ENCODE peak calls at places on chromosomes 7 and 10, in seven cellular contexts. S is GM23338; P is A549; Y is heart right ventricle; M is fibroblast of lung; E is CD8-positive, alpha-beta memory T cell; F is GM23248. D is an unnamed sample.

GRCh38 chr10:86368987-86369386 is 2.4 kb upstream of the GRID1 start:
- DNase-seq in S (no peak), P (no peak), Y (no peak), M (no peak), E (no peak), F (no peak), D (no peak)

GRCh38 chr7:112411186-112411795 is 39.0 kb upstream of the IFRD1 start:
- DNase-seq in S (no peak), P (peak; percentile 51), Y (peak; percentile 24), M (peak; percentile 31), E (no peak), F (peak; percentile 77), D (peak; percentile 50)

GRCh38 chr7:1681581-1681980 is 11.5 kb downstream of the ELFN1 start:
- DNase-seq in S (no peak), P (no peak), Y (no peak), M (no peak), E (peak; percentile 23), F (no peak), D (no peak)

GRCh38 chr7:19377611-19378339 is 232.6 kb upstream of the FERD3L start:
- DNase-seq in S (no peak), P (no peak), Y (no peak), M (peak; percentile 83), E (no peak), F (peak; percentile 40), D (no peak)

GRCh38 chr7:7718461-7718860 is at the start of gene RPA3:
- DNase-seq in S (no peak), P (no peak), Y (no peak), M (no peak), E (no peak), F (no peak), D (no peak)

GRCh38 chr7:140534743-140535142 is 55.4 kb upstream of the MKRN1 start:
- DNase-seq in S (no peak), P (no peak), Y (peak; percentile 24), M (no peak), E (no peak), F (peak; percentile 26), D (no peak)

GRCh38 chr10:66827353-66827752 is 98.5 kb upstream of the LRRTM3 start:
- DNase-seq in S (no peak), P (no peak), Y (no peak), M (peak; percentile 84), E (no peak), F (peak; percentile 64), D (no peak)

GRCh38 chr10:24920907-24921881 is 31.2 kb downstream of the PRTFDC1 start:
- DNase-seq in S (peak; percentile 25), P (peak; percentile 81), Y (no peak), M (peak; percentile 98), E (no peak), F (peak; percentile 98), D (peak; percentile 78)

GRCh38 chr7:108002726-108003590 is at the start of gene LAMB1:
- DNase-seq in S (peak; percentile 87), P (peak; percentile 75), Y (peak; percentile 78), M (peak; percentile 84), E (no peak), F (peak; percentile 81), D (peak; percentile 39)

GRCh38 chr7:75739796-75740672 is 1.3 kb upstream of the HIP1 start:
- DNase-seq in S (peak; percentile 86), P (no peak), Y (no peak), M (no peak), E (no peak), F (peak; percentile 86), D (no peak)

GRCh38 chr7:7529328-7529727 is 6.3 kb downstream of the COL28A1 start:
- DNase-seq in S (no peak), P (peak; percentile 57), Y (no peak), M (no peak), E (no peak), F (no peak), D (no peak)

GRCh38 chr7:92669616-92670153 is 79.5 kb upstream of the FAM133B start:
- DNase-seq in S (no peak), P (no peak), Y (no peak), M (peak; percentile 37), E (no peak), F (peak; percentile 69), D (no peak)

GRCh38 chr7:17207220-17207619 is 91.2 kb upstream of the AHR start:
- DNase-seq in S (no peak), P (peak; percentile 40), Y (no peak), M (peak; percentile 66), E (no peak), F (no peak), D (no peak)

GRCh38 chr10:87507879-87508278 is 3.2 kb downstream of the MINPP1 start:
- DNase-seq in S (no peak), P (no peak), Y (no peak), M (no peak), E (no peak), F (no peak), D (no peak)

GRCh38 chr10:36280396-36280795 is 638.3 kb upstream of the FZD8 start:
- DNase-seq in S (peak; percentile 26), P (no peak), Y (no peak), M (peak; percentile 43), E (no peak), F (peak; percentile 23), D (no peak)

GRCh38 chr10:90885176-90885575 is 13.4 kb downstream of the RPP30 start:
- DNase-seq in S (no peak), P (no peak), Y (no peak), M (peak; percentile 89), E (no peak), F (peak; percentile 86), D (no peak)

GRCh38 chr7:31051598-31052503 is at the start of gene ADCYAP1R1:
- DNase-seq in S (peak; percentile 85), P (no peak), Y (peak; percentile 59), M (no peak), E (no peak), F (no peak), D (peak; percentile 68)

GRCh38 chr10:127908106-127908957 is 1.4 kb downstream of the PTPRE start:
- DNase-seq in S (no peak), P (no peak), Y (no peak), M (peak; percentile 92), E (no peak), F (peak; percentile 89), D (no peak)
- H3K4me3 ChIP-seq in S (peak overlapping the region; percentile 63), P (no peak overlapping the region), Y (peak overlapping the region; percentile 75), M (no peak overlapping the region), E (no peak overlapping the region), F (peak overlapping the region; percentile 83), D (peak overlapping the region; percentile 87)

GRCh38 chr10:77036993-77037734 is 600.4 kb downstream of the KCNMA1 start:
- DNase-seq in S (peak; percentile 86), P (peak; percentile 50), Y (no peak), M (peak; percentile 22), E (no peak), F (peak; percentile 15), D (no peak)
- H3K27ac ChIP-seq in S (no peak overlapping the region), P (no peak overlapping the region), Y (no peak overlapping the region), M (no peak overlapping the region), E (no peak overlapping the region), F (no peak overlapping the region), D (no peak overlapping the region)

GRCh38 chr10:12341526-12341925 is 7.8 kb upstream of the CAMK1D start:
- DNase-seq in S (no peak), P (no peak), Y (no peak), M (no peak), E (no peak), F (no peak), D (no peak)
- H3K4me3 ChIP-seq in S (no peak overlapping the region), P (no peak overlapping the region), Y (no peak overlapping the region), M (no peak overlapping the region), E (no peak overlapping the region), F (no peak overlapping the region), D (no peak overlapping the region)

GRCh38 chr10:30364391-30365268 is 15.6 kb upstream of the MTPAP start:
- DNase-seq in S (no peak), P (no peak), Y (no peak), M (no peak), E (no peak), F (no peak), D (no peak)
- H3K27ac ChIP-seq in S (no peak overlapping the region), P (no peak overlapping the region), Y (no peak overlapping the region), M (no peak overlapping the region), E (no peak overlapping the region), F (no peak overlapping the region), D (no peak overlapping the region)

GRCh38 chr7:148590533-148590932 is at the start of gene C7orf33:
- DNase-seq in S (no peak), P (no peak), Y (no peak), M (no peak), E (no peak), F (no peak), D (no peak)
- H3K4me3 ChIP-seq in S (no peak within 1 kb of the TSS), P (no peak within 1 kb of the TSS), Y (no peak within 1 kb of the TSS), M (no peak within 1 kb of the TSS), E (no peak within 1 kb of the TSS), F (no peak within 1 kb of the TSS), D (no peak within 1 kb of the TSS)

GRCh38 chr10:76444034-76444800 is 1012.8 kb downstream of the LRMDA start:
- DNase-seq in S (no peak), P (no peak), Y (no peak), M (peak; percentile 70), E (no peak), F (peak; percentile 75), D (no peak)
- H3K27ac ChIP-seq in S (no peak overlapping the region), P (no peak overlapping the region), Y (no peak overlapping the region), M (no peak overlapping the region), E (no peak overlapping the region), F (peak overlapping the region; percentile 71), D (no peak overlapping the region)

D was measured in dorsolateral prefrontal cortex.